ENCODE peak calls at places on chromosomes 6 and 20, in four cellular contexts. D is testis, P is coronary artery, V is fibroblast of lung. M is an unnamed sample.

GRCh38 chr6:56521454-56521853 is 121.2 kb downstream of the DST start:
- DNase-seq in V (no peak), P (no peak), D (no peak), M (no peak)

GRCh38 chr6:4125933-4126864 is 9.2 kb downstream of the ECI2 start:
- DNase-seq in P (no peak), D (no peak), V (peak), M (peak)

GRCh38 chr6:53727748-53728147 is 62.2 kb upstream of the KLHL31 start:
- DNase-seq in P (no peak), D (no peak), V (no peak), M (no peak)

GRCh38 chr6:36735110-36735971 is 37.7 kb downstream of the RAB44 start:
- DNase-seq in V (peak), P (peak), D (peak), M (peak)

GRCh38 chr6:32973934-32974333 is 5.5 kb downstream of the BRD2 start:
- DNase-seq in D (no peak), P (no peak), V (peak), M (no peak)

GRCh38 chr20:14959506-14960493 is 622.4 kb upstream of the FLRT3 start:
- DNase-seq in V (no peak), D (no peak), P (no peak), M (peak)

GRCh38 chr6:130020892-130021483 is 2.6 kb downstream of the L3MBTL3 start:
- DNase-seq in D (peak), P (peak), V (peak), M (peak)

GRCh38 chr20:61666471-61666832 is 399.2 kb downstream of the TAF4 start:
- DNase-seq in D (no peak), P (no peak), V (no peak), M (no peak)

GRCh38 chr6:151763303-151763702 is 44.2 kb upstream of the ESR1 start:
- DNase-seq in D (peak), P (no peak), V (peak), M (no peak)

GRCh38 chr20:37640600-37641561 is 52.9 kb upstream of the CTNNBL1 start:
- DNase-seq in P (no peak), D (no peak), V (peak), M (no peak)

GRCh38 chr6:30447237-30447636 is 42.1 kb upstream of the HLA-E start:
- DNase-seq in D (no peak), P (no peak), V (no peak), M (no peak)

GRCh38 chr6:17389274-17389847 is 4.0 kb upstream of the CAP2 start:
- DNase-seq in V (peak), D (no peak), P (no peak), M (peak)

GRCh38 chr6:117167520-117168271 is 97.7 kb upstream of the VGLL2 start:
- DNase-seq in V (no peak), D (no peak), P (no peak), M (peak)

GRCh38 chr6:24376875-24377274 is 19.0 kb upstream of the DCDC2 start:
- DNase-seq in D (no peak), P (no peak), V (no peak), M (no peak)

GRCh38 chr6:170572704-170573466 is 11.6 kb downstream of the PDCD2 start:
- DNase-seq in D (no peak), V (no peak), P (no peak), M (no peak)

GRCh38 chr6:16222826-16223225 is 15.6 kb upstream of the GMPR start:
- DNase-seq in V (no peak), D (peak), P (peak), M (no peak)

GRCh38 chr6:34969662-34970265 is 80.7 kb downstream of the ANKS1A start:
- DNase-seq in D (no peak), P (no peak), V (no peak), M (peak)

GRCh38 chr20:1212607-1213396 is 9.5 kb downstream of the C20orf202 start:
- DNase-seq in P (no peak), D (peak), V (peak), M (peak)

GRCh38 chr6:8627085-8627861 is 191.9 kb upstream of the SLC35B3 start:
- DNase-seq in D (no peak), V (peak), P (no peak), M (peak)

GRCh38 chr20:46939031-46939430 is 44.4 kb downstream of the EYA2 start:
- DNase-seq in V (no peak), P (no peak), D (no peak), M (no peak)

GRCh38 chr6:148869589-148869988 is 122.8 kb downstream of the UST start:
- DNase-seq in P (no peak), D (no peak), V (peak), M (peak)

GRCh38 chr6:45608252-45608911 is 230.6 kb upstream of the SUPT3H start:
- DNase-seq in V (no peak), P (no peak), D (no peak), M (peak)

GRCh38 chr6:149235130-149235561 is 82.4 kb upstream of the TAB2 start:
- DNase-seq in P (no peak), V (peak), D (no peak), M (peak)

GRCh38 chr6:134657751-134658522 is 292.0 kb downstream of the ALDH8A1 start:
- DNase-seq in D (no peak), P (no peak), V (no peak), M (no peak)
- H3K27ac ChIP-seq in D (no peak), P (no peak), V (no peak), M (peak)

GRCh38 chr6:156564128-156564806 is 212.9 kb upstream of the ARID1B start:
- DNase-seq in D (peak), P (peak), V (peak), M (no peak)
- H3K27ac ChIP-seq in D (no peak), P (no peak), V (no peak), M (no peak)

DNA sequence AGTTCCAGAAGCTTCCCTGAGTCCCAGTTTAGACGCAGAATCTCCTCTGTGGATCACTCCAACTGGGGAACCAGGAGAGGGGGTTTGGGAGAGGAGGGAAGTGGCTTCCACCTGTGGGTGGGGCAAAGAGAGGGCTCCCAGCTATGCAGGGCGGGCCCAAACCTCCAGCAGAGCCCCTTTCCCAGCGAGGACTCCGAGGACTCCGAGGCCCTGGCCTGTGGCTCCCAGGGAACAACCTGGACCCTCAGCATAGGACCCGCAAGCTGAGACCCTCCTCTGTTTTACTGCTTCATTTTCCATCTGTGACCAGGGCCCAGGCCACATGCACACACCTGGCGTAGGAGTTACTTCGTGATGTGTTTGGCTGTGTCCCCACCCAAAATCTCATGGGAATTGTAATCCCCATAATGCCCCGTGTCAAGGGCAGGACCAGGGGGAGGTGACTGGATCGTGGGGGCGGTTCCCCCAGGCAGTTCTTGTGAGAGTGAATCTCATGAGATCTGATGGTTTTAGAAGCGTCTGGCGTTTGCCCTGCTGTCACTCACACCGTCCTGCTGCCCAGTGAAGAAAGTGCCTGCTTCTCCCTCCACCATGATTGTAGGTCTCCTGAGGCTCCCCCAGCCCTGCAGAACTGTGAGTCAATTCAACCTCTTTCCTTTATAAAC is 27.9 kb downstream of the NTSR1 start:
- DNase-seq in D (no peak), V (no peak), P (no peak), M (no peak)
- H3K27ac ChIP-seq in D (no peak), V (no peak), P (no peak), M (no peak)

DNA sequence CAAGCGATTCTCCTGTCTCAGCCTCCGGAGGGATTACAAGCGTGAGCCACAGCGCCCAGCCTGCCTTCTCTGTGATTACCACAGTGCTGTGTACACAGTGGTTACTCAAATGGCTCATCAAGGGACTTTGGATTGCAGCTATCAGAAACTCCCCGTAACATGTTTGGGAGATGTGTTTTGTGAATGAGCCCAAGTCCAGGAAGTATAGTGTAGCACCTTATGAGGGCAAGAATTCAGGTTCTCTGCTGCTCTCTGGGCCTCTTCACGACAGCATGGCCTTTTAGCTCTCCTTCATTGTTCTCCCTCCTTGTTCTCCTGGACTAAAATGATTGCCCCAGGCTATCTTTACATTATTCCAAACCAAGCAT is 34.1 kb upstream of the RPL7L1 start:
- DNase-seq in P (no peak), D (no peak), V (no peak), M (no peak)
- H3K27ac ChIP-seq in P (no peak), D (no peak), V (no peak), M (no peak)

GRCh38 chr20:64065062-64065972 is 2.3 kb downstream of the TCEA2 start:
- DNase-seq in D (no peak), V (no peak), P (no peak), M (no peak)

GRCh38 chr20:64062596-64063388 is at the start of gene TCEA2:
- DNase-seq in P (peak), V (peak), D (peak), M (peak)

GRCh38 chr20:64062276-64062595 is 762 bp upstream of the TCEA2 start:
- DNase-seq in D (no peak), P (no peak), V (no peak), M (no peak)

GRCh38 chr20:64064145-64064698 is 1.2 kb downstream of the TCEA2 start:
- DNase-seq in V (peak), D (no peak), P (no peak), M (no peak)

DNA sequence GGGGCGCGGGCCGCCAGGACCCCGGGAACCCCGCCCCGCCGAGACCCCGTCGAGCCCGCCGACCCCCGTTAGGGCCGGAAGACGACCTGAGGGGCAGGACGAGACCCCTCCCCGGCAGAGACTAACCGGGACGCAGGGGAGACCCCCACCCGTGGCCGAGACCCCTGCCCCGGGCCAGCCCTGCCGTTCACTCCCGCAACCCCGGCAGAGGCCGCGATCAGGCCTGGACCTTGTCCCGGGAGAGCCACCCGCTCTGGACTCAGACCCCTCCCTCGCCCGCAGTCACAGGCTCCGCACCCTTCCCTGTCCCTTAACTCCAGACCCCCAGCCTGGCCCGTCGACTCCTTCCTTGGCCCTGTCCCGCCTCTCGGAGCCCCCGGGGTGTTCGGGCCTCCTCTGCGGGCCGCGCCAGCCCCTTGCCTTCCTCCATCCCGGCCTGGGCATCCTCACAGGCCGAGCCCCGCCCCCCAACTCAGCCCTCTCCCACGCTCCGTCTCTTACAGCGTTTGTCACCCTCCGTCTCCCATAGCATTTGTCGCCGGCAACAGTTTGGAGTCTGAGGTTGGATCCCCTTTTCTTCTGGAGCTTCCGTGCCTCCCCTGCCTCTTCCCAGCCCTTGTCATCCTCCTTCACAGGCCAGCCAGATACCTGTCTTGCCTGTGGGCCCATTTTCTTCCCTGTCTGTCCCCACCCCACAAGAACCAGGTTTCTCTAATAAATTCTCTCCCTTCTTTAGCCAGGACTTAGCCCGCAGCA is 569 bp downstream of the TCEA2 start:
- DNase-seq in V (no peak), D (peak), P (no peak), M (no peak)
- H3K27ac ChIP-seq in V (peak), D (peak), P (peak), M (peak)

DNA sequence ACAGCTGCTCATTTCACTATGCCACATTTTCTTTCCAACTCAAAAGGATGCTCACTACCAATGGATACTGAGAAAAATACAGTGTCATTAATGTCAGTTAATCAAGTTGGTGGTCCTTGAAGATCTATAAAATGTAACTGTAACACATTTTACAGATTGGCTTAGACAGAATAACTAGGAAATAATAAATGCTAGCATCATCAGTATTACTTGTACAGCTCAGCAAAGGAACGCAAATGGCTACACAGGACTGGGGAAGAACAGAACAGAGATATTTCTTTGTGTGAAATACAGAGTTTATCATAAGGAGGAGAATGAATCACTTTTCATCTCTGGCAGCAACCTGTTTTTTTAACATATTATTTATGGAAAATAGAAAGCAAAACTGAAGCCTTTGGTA is 8.2 kb upstream of the QKI start:
- DNase-seq in P (no peak), D (no peak), V (no peak), M (no peak)
- H3K27ac ChIP-seq in P (peak), D (peak), V (no peak), M (peak)